ENCODE peak calls at places on chromosome 21, in eight cellular contexts. One of them, this sample, is unnamed.

GRCh38 chr21:36156815-36157670 is at the start of gene DOP1B:
- DNase-seq in kidney: peak
- DNase-seq in A549: peak
- DNase-seq in colonic mucosa: peak
- DNase-seq in GM23338: peak
- DNase-seq in RWPE1: no peak
- DNase-seq in AG04450: no peak
- DNase-seq in GM06990: no peak
- DNase-seq in this sample: peak

GRCh38 chr21:14523234-14523633 is 22.9 kb downstream of the SAMSN1 start:
- DNase-seq in A549: no peak
- DNase-seq in kidney: no peak
- DNase-seq in colonic mucosa: no peak
- DNase-seq in AG04450: no peak
- DNase-seq in GM06990: no peak
- DNase-seq in RWPE1: no peak
- DNase-seq in GM23338: no peak
- DNase-seq in this sample: peak

GRCh38 chr21:45698493-45698947 is 55.0 kb downstream of the PCBP3 start:
- DNase-seq in colonic mucosa: peak
- DNase-seq in kidney: peak
- DNase-seq in GM23338: no peak
- DNase-seq in RWPE1: peak
- DNase-seq in GM06990: no peak
- DNase-seq in AG04450: peak
- DNase-seq in A549: no peak
- DNase-seq in this sample: no peak

GRCh38 chr21:36120304-36120902 is 14.5 kb upstream of the CBR3 start:
- DNase-seq in GM23338: no peak
- DNase-seq in AG04450: no peak
- DNase-seq in kidney: peak
- DNase-seq in RWPE1: no peak
- DNase-seq in GM06990: no peak
- DNase-seq in colonic mucosa: peak
- DNase-seq in A549: no peak
- DNase-seq in this sample: no peak

GRCh38 chr21:29208666-29209059 is 78.2 kb downstream of the MAP3K7CL start:
- DNase-seq in GM06990: no peak
- DNase-seq in GM23338: no peak
- DNase-seq in A549: no peak
- DNase-seq in kidney: no peak
- DNase-seq in colonic mucosa: no peak
- DNase-seq in RWPE1: no peak
- DNase-seq in AG04450: peak
- DNase-seq in this sample: no peak

GRCh38 chr21:28074676-28075075 is 918.0 kb downstream of the LTN1 start:
- DNase-seq in GM23338: no peak
- DNase-seq in AG04450: no peak
- DNase-seq in GM06990: no peak
- DNase-seq in A549: no peak
- DNase-seq in RWPE1: no peak
- DNase-seq in kidney: no peak
- DNase-seq in colonic mucosa: no peak
- DNase-seq in this sample: no peak

GRCh38 chr21:46092811-46093667 is 4.9 kb upstream of the COL6A2 start:
- DNase-seq in RWPE1: no peak
- DNase-seq in colonic mucosa: no peak
- DNase-seq in GM06990: no peak
- DNase-seq in GM23338: no peak
- DNase-seq in kidney: peak
- DNase-seq in A549: no peak
- DNase-seq in AG04450: no peak
- DNase-seq in this sample: peak

GRCh38 chr21:45588861-45589491 is 46.7 kb upstream of the SLC19A1 start:
- DNase-seq in A549: no peak
- DNase-seq in colonic mucosa: no peak
- DNase-seq in AG04450: no peak
- DNase-seq in kidney: no peak
- DNase-seq in RWPE1: no peak
- DNase-seq in GM06990: no peak
- DNase-seq in GM23338: no peak
- DNase-seq in this sample: no peak

GRCh38 chr21:31908106-31909031 is 35.5 kb downstream of the HUNK start:
- DNase-seq in GM23338: peak
- DNase-seq in kidney: peak
- DNase-seq in GM06990: no peak
- DNase-seq in RWPE1: peak
- DNase-seq in colonic mucosa: peak
- DNase-seq in AG04450: no peak
- DNase-seq in A549: no peak
- DNase-seq in this sample: no peak

GRCh38 chr21:43331111-43331961 is 95.6 kb downstream of the SIK1 start:
- DNase-seq in AG04450: no peak
- DNase-seq in GM23338: no peak
- DNase-seq in RWPE1: no peak
- DNase-seq in GM06990: no peak
- DNase-seq in kidney: peak
- DNase-seq in A549: no peak
- DNase-seq in colonic mucosa: no peak
- DNase-seq in this sample: no peak

GRCh38 chr21:21898801-21899200 is 900.6 kb downstream of the NCAM2 start:
- DNase-seq in kidney: no peak
- DNase-seq in A549: no peak
- DNase-seq in AG04450: no peak
- DNase-seq in GM06990: no peak
- DNase-seq in GM23338: no peak
- DNase-seq in RWPE1: no peak
- DNase-seq in colonic mucosa: no peak
- DNase-seq in this sample: no peak

GRCh38 chr21:31732891-31733520 is 1.1 kb upstream of the SCAF4 start:
- DNase-seq in colonic mucosa: peak
- DNase-seq in RWPE1: peak
- DNase-seq in GM23338: peak
- DNase-seq in AG04450: no peak
- DNase-seq in A549: peak
- DNase-seq in kidney: no peak
- DNase-seq in GM06990: no peak
- DNase-seq in this sample: no peak

GRCh38 chr21:45641480-45642035 is 2.0 kb upstream of the PCBP3 start:
- DNase-seq in colonic mucosa: no peak
- DNase-seq in AG04450: no peak
- DNase-seq in GM23338: peak
- DNase-seq in GM06990: no peak
- DNase-seq in RWPE1: no peak
- DNase-seq in kidney: no peak
- DNase-seq in A549: no peak
- DNase-seq in this sample: no peak

GRCh38 chr21:14591882-14592281 is 45.8 kb upstream of the SAMSN1 start:
- DNase-seq in RWPE1: no peak
- DNase-seq in A549: no peak
- DNase-seq in GM23338: no peak
- DNase-seq in colonic mucosa: no peak
- DNase-seq in kidney: no peak
- DNase-seq in GM06990: no peak
- DNase-seq in AG04450: no peak
- DNase-seq in this sample: no peak

GRCh38 chr21:36804867-36805611 is 106.1 kb downstream of the SIM2 start:
- DNase-seq in RWPE1: no peak
- DNase-seq in kidney: no peak
- DNase-seq in colonic mucosa: no peak
- DNase-seq in AG04450: no peak
- DNase-seq in A549: no peak
- DNase-seq in GM06990: no peak
- DNase-seq in GM23338: no peak
- DNase-seq in this sample: no peak

GRCh38 chr21:36159356-36159921 is 2.8 kb downstream of the DOP1B start:
- DNase-seq in kidney: no peak
- DNase-seq in GM06990: no peak
- DNase-seq in AG04450: no peak
- DNase-seq in RWPE1: no peak
- DNase-seq in colonic mucosa: peak
- DNase-seq in GM23338: no peak
- DNase-seq in A549: no peak
- DNase-seq in this sample: no peak

GRCh38 chr21:23131177-23131576 is 2133.0 kb downstream of the NCAM2 start:
- DNase-seq in GM23338: peak
- DNase-seq in RWPE1: peak
- DNase-seq in colonic mucosa: no peak
- DNase-seq in AG04450: no peak
- DNase-seq in GM06990: no peak
- DNase-seq in kidney: no peak
- DNase-seq in A549: no peak
- DNase-seq in this sample: no peak

GRCh38 chr21:45981641-45982255 is at the start of gene COL6A1:
- DNase-seq in GM06990: no peak
- DNase-seq in RWPE1: peak
- DNase-seq in GM23338: peak
- DNase-seq in kidney: peak
- DNase-seq in A549: no peak
- DNase-seq in AG04450: no peak
- DNase-seq in colonic mucosa: peak
- DNase-seq in this sample: no peak

GRCh38 chr21:32281531-32281930 is 2.7 kb upstream of the MIS18A start:
- DNase-seq in AG04450: no peak
- DNase-seq in RWPE1: no peak
- DNase-seq in kidney: no peak
- DNase-seq in colonic mucosa: no peak
- DNase-seq in GM23338: no peak
- DNase-seq in GM06990: no peak
- DNase-seq in A549: no peak
- DNase-seq in this sample: no peak

GRCh38 chr21:46347791-46348381 is 23.9 kb downstream of the PCNT start:
- DNase-seq in AG04450: no peak
- DNase-seq in A549: no peak
- DNase-seq in RWPE1: no peak
- DNase-seq in GM23338: no peak
- DNase-seq in GM06990: no peak
- DNase-seq in colonic mucosa: no peak
- DNase-seq in kidney: no peak
- DNase-seq in this sample: no peak

GRCh38 chr21:33324311-33325221 is at the start of gene IFNAR1:
- DNase-seq in RWPE1: peak
- DNase-seq in colonic mucosa: peak
- DNase-seq in A549: peak
- DNase-seq in kidney: peak
- DNase-seq in AG04450: peak
- DNase-seq in GM06990: peak
- DNase-seq in GM23338: peak
- DNase-seq in this sample: peak
- TF ChIP-seq CTCF in RWPE1: no peak
- TF ChIP-seq CTCF in colonic mucosa: no peak
- TF ChIP-seq CTCF in A549: no peak
- TF ChIP-seq CTCF in kidney: no peak
- TF ChIP-seq CTCF in AG04450: no peak
- TF ChIP-seq CTCF in GM06990: no peak
- TF ChIP-seq CTCF in GM23338: no peak
- TF ChIP-seq CTCF in this sample: no peak

GRCh38 chr21:40841524-40842196 is 5.3 kb downstream of the DSCAM start:
- DNase-seq in GM23338: peak
- DNase-seq in AG04450: no peak
- DNase-seq in colonic mucosa: no peak
- DNase-seq in RWPE1: no peak
- DNase-seq in GM06990: no peak
- DNase-seq in A549: peak
- DNase-seq in kidney: peak
- DNase-seq in this sample: no peak
- TF ChIP-seq CTCF in GM23338: peak
- TF ChIP-seq CTCF in AG04450: peak
- TF ChIP-seq CTCF in colonic mucosa: no peak
- TF ChIP-seq CTCF in RWPE1: no peak
- TF ChIP-seq CTCF in GM06990: no peak
- TF ChIP-seq CTCF in A549: no peak
- TF ChIP-seq CTCF in kidney: peak
- TF ChIP-seq CTCF in this sample: no peak

GRCh38 chr21:42277593-42277992 is 37.6 kb downstream of the TFF3 start:
- DNase-seq in colonic mucosa: no peak
- DNase-seq in RWPE1: no peak
- DNase-seq in AG04450: no peak
- DNase-seq in kidney: no peak
- DNase-seq in A549: no peak
- DNase-seq in GM23338: no peak
- DNase-seq in GM06990: no peak
- DNase-seq in this sample: no peak

GRCh38 chr21:42276076-42276475 is 39.1 kb downstream of the TFF3 start:
- DNase-seq in RWPE1: no peak
- DNase-seq in kidney: peak
- DNase-seq in AG04450: no peak
- DNase-seq in colonic mucosa: no peak
- DNase-seq in GM23338: no peak
- DNase-seq in GM06990: no peak
- DNase-seq in A549: no peak
- DNase-seq in this sample: no peak

GRCh38 chr21:42278750-42279149 is 36.5 kb downstream of the TFF3 start:
- DNase-seq in colonic mucosa: no peak
- DNase-seq in A549: no peak
- DNase-seq in GM23338: no peak
- DNase-seq in kidney: peak
- DNase-seq in GM06990: no peak
- DNase-seq in AG04450: no peak
- DNase-seq in RWPE1: no peak
- DNase-seq in this sample: no peak

GRCh38 chr21:42279341-42279871 is 35.8 kb downstream of the TFF3 start:
- DNase-seq in GM23338: no peak
- DNase-seq in AG04450: no peak
- DNase-seq in GM06990: no peak
- DNase-seq in A549: no peak
- DNase-seq in colonic mucosa: no peak
- DNase-seq in RWPE1: no peak
- DNase-seq in kidney: peak
- DNase-seq in this sample: no peak

DNA sequence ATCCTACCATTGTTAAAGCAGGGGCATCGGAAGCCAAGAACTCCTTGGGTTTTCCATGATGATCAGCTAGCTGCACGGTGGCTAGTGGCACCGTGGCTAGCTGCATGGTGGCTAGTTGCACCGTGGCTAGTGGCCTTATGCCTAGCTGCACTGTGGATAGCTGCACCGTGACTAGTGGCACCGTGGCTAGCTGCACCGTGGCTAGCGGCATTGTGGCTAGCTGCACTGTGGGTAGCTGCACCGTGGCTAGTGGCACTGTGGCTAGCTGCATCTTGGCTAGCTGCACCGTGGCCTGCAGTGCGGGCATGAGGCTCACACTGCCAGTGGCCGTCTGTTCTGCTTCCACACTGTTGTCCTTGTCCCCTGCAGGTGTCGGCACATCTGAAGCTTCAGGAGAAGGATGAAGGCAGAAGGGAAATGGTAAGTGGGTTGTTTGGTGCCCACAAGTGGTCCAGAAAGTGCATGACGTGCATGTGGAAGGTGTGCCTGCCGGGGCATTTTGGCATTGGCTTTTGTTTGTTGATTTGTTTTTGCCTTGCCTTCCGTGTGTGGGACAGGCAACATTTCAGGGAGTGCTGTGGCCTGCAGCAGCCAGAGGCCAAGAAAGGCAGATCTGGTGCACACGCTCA is 38.6 kb downstream of the TFF3 start:
- DNase-seq in GM06990: no peak
- DNase-seq in GM23338: no peak
- DNase-seq in kidney: peak
- DNase-seq in colonic mucosa: no peak
- DNase-seq in A549: no peak
- DNase-seq in AG04450: no peak
- DNase-seq in RWPE1: no peak
- DNase-seq in this sample: no peak
- TF ChIP-seq CTCF in GM06990: no peak
- TF ChIP-seq CTCF in GM23338: no peak
- TF ChIP-seq CTCF in kidney: no peak
- TF ChIP-seq CTCF in colonic mucosa: no peak
- TF ChIP-seq CTCF in A549: no peak
- TF ChIP-seq CTCF in AG04450: no peak
- TF ChIP-seq CTCF in RWPE1: no peak
- TF ChIP-seq CTCF in this sample: no peak

GRCh38 chr21:39022901-39023693 is 160.2 kb downstream of the PSMG1 start:
- DNase-seq in GM06990: no peak
- DNase-seq in colonic mucosa: no peak
- DNase-seq in A549: no peak
- DNase-seq in AG04450: no peak
- DNase-seq in GM23338: peak
- DNase-seq in RWPE1: no peak
- DNase-seq in kidney: peak
- DNase-seq in this sample: no peak
- TF ChIP-seq CTCF in GM06990: no peak
- TF ChIP-seq CTCF in colonic mucosa: no peak
- TF ChIP-seq CTCF in A549: no peak
- TF ChIP-seq CTCF in AG04450: peak
- TF ChIP-seq CTCF in GM23338: peak
- TF ChIP-seq CTCF in RWPE1: no peak
- TF ChIP-seq CTCF in kidney: peak
- TF ChIP-seq CTCF in this sample: no peak

This sample was measured in GM10248.